ENCODE peak calls at places on chromosomes 4 and X, in five cellular contexts. T, V, L, U and E are unnamed samples.

GRCh38 chr4:153585021-153585420 is 99.1 kb upstream of the TLR2 start:
- DNase-seq in U (no peak), V (no peak), L (no peak), T (no peak), E (no peak)

GRCh38 chr4:89754531-89754930 is 82.4 kb downstream of the SNCA start:
- DNase-seq in L (no peak), V (no peak), T (no peak), U (no peak), E (no peak)

GRCh38 chr4:88225216-88226107 is 58.9 kb downstream of the PPM1K start:
- DNase-seq in L (no peak), U (no peak), T (peak; percentile 53), V (no peak), E (no peak)

GRCh38 chr4:80841587-80842281 is 188.8 kb upstream of the BMP3 start:
- DNase-seq in L (no peak), V (no peak), U (no peak), T (no peak), E (no peak)

GRCh38 chrX:6169407-6169806 is 59.3 kb downstream of the NLGN4X start:
- DNase-seq in V (no peak), U (no peak), T (no peak), L (no peak), E (no peak)

GRCh38 chrX:109281478-109282275 is 200.2 kb downstream of the GUCY2F start:
- DNase-seq in L (peak; percentile 60), U (no peak), T (peak; percentile 46), V (no peak), E (no peak)

GRCh38 chr4:76301068-76301774 is 5.3 kb upstream of the STBD1 start:
- DNase-seq in L (no peak), T (peak; percentile 88), V (peak; percentile 94), U (no peak), E (peak; percentile 78)

GRCh38 chr4:88623097-88623496 is 30.8 kb downstream of the HERC3 start:
- DNase-seq in V (no peak), U (no peak), L (no peak), T (peak; percentile 72), E (no peak)

GRCh38 chr4:98662619-98663225 is 4.3 kb upstream of the TSPAN5 start:
- DNase-seq in V (no peak), L (peak; percentile 88), U (no peak), T (no peak), E (no peak)

GRCh38 chr4:106738121-106738520 is 298.0 kb downstream of the DKK2 start:
- DNase-seq in U (no peak), L (no peak), V (no peak), T (no peak), E (no peak)

GRCh38 chrX:78673256-78673655 is 14.1 kb upstream of the RTL3 start:
- DNase-seq in V (no peak), U (peak; percentile 20), L (no peak), T (peak; percentile 31), E (no peak)

GRCh38 chr4:184343400-184344177 is 125.9 kb upstream of the ENPP6 start:
- DNase-seq in V (no peak), T (peak; percentile 81), U (peak; percentile 57), L (peak; percentile 92), E (no peak)

GRCh38 chr4:161813889-161814288 is 349.9 kb downstream of the FSTL5 start:
- DNase-seq in L (no peak), U (no peak), V (no peak), T (no peak), E (no peak)

GRCh38 chr4:187090401-187090800 is 366.7 kb upstream of the FAT1 start:
- DNase-seq in V (no peak), L (no peak), U (no peak), T (peak; percentile 3), E (no peak)

GRCh38 chrX:47900833-47901232 is 64.1 kb downstream of the ZNF81 start:
- DNase-seq in V (no peak), L (no peak), U (no peak), T (no peak), E (peak; percentile 5)

GRCh38 chr4:89056292-89056952 is 563 bp downstream of the FAM13A start:
- DNase-seq in T (no peak), L (no peak), V (no peak), U (no peak), E (no peak)

GRCh38 chrX:133335027-133335426 is 80.3 kb downstream of the GPC4 start:
- DNase-seq in L (no peak), U (no peak), V (no peak), T (peak; percentile 54), E (no peak)

GRCh38 chrX:40684092-40684491 is 36.7 kb upstream of the CXorf38 start:
- DNase-seq in L (no peak), U (no peak), V (no peak), T (no peak), E (no peak)

GRCh38 chr4:16496501-16496900 is 270.2 kb upstream of the TAPT1 start:
- DNase-seq in T (peak; percentile 49), U (no peak), L (no peak), V (no peak), E (no peak)

GRCh38 chrX:10011991-10012390 is 44.8 kb downstream of the CLDN34 start:
- DNase-seq in L (peak; percentile 67), V (no peak), T (no peak), U (no peak), E (no peak)

GRCh38 chrX:43664258-43664657 is 8.2 kb downstream of the MAOA start:
- DNase-seq in V (no peak), T (no peak), U (no peak), L (no peak), E (no peak)

GRCh38 chrX:44765556-44765955 is 78.3 kb upstream of the DUSP21 start:
- DNase-seq in T (peak; percentile 63), V (no peak), U (no peak), L (no peak), E (no peak)

GRCh38 chr4:78596111-78596742 is 44.7 kb downstream of the ANXA3 start:
- DNase-seq in L (no peak), V (no peak), U (no peak), T (no peak), E (no peak)

GRCh38 chr4:78588894-78589545 is 37.5 kb downstream of the ANXA3 start:
- DNase-seq in U (no peak), T (no peak), L (no peak), V (no peak), E (no peak)

GRCh38 chr4:78591404-78591803 is 39.8 kb downstream of the ANXA3 start:
- DNase-seq in L (no peak), V (no peak), T (peak; percentile 33), U (no peak), E (no peak)

DNA sequence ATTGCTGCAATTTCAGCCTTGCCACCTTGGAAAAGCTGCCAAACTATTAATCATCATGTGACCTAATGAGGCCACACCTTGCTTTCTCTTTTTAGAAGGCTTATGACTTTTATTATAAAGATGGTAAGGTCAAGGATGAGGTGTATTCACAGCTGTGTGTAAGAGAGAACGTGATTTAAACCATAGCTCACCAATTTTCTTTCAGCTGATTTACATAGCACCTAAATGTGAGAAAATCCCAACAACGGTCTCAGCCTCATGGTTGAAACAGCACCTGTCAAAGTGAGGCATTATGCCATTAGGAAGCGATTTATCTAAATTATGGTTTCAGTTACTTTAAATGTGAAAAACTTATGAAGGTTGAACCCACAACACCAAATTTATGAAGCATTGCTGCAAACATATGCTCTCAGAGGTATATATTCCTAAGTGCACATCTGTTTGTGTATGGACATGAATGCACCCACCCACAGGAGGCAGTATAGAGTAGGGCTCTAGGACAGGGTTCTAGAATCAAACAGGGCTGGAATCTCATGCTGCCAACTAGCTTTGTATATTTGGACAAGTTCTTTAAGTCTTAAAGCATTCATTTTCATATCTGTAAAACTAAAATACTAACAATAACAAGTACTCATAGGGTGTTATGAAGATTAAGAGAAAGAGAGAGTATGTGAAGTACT is 40.7 kb downstream of the ANXA3 start:
- DNase-seq in T (no peak), V (no peak), U (no peak), L (peak; percentile 71), E (no peak)
- TF ChIP-seq CTCF in T (peak; percentile 39), V (peak; percentile 71), U (no peak), L (peak; percentile 82), E (peak; percentile 18)

DNA sequence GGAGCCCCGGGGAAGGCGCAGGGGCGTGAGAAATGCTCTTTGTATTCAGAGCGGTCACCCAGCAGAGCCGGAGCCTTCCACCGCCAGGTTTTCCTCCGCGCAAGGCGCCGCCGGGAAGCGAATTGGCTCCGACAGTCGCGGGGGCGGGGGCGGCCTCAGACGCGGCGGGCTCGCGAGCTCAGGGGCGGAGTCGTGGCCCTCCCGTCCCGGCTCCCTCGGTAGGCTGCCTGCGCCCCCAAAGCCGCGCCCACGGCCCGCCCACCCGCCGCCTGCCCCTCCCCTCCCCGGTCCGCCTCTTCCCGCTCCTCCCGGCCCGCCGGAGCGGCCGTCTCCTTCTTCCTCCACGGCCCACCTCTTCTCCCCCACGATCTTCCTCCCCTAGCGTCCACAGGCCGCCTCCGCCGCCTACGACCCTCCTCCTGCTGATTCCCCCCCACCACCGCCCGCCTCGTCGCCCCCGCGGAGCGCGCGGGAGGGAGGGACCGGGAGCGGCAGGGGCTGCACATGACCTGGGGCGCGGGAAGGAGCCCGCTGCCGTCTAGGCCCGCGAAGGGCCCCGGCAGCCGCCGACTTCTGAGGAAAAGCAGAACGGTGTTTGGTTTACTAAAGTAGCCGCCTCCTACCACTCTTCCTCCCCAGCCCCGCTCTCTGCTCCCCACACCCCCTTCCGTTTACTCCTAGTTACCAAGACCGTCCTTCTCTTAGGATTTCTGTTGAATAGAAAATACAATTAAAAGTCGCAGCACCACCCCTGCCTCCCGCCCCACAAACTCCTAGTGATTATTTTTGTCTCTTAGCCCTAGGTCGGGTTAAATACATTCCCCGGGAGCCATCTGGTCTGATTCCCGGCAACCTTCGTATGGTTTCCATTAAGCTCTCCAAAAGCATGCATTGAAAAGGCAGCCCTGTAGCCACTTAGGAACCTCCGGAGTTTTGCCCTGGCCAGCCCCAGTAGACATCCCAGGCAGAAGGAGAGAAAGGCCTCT is 53.2 kb downstream of the C4orf51 start:
- DNase-seq in L (peak; percentile 97), V (peak; percentile 40), T (peak; percentile 97), U (peak; percentile 97), E (peak; percentile 95)
- TF ChIP-seq CTCF in L (peak; percentile 25), V (no peak), T (no peak), U (peak; percentile 20), E (no peak)

DNA sequence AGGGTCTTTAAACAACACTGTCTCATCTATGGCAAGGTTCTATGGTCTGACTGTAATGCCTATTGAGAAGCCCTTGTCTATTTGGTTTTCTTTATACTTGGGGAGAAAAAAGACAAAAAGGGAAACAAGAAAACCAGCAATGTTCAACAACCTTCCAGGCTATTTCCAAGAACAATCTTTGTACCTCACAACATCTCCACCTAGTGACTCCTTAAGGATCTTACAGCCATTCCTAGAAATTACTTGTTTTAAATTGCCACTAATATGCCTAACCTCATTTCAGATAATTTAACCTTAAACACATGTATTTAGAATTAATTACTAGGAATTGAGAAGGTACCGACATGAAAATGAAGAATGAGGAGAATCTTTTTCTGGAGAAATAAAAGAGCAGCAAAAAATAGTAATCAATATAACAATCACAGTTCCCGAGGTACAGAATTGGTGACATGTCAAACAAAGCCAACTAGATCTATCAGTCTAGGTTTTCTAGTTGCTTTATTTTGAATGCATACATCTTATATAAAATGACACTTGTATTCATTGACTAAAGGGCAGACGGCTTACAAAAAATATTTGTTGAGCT is 1.6 kb upstream of the RBM46 start:
- DNase-seq in V (no peak), U (no peak), T (peak; percentile 70), L (no peak), E (peak; percentile 15)
- TF ChIP-seq CTCF in V (peak; percentile 34), U (peak; percentile 7), T (peak; percentile 63), L (peak; percentile 81), E (peak; percentile 18)

DNA sequence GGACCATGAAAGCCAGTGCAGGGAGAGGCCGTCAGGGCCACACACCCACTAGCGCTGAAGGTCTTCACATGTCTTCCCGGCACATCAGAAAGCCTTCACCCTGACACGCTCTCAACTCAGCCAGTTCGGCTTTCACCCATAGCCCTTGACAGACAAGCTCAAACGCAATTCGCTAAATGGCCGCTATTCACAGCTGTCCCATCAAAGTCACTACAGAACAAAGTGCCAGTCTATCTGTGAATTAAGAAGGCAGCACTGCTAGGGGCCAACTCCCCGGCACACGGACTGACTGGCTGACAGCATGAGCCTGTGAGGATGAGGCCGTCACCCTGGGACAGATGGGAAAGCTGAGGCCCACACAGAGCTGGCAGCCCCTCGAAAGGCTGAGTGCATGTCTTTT is 45.7 kb downstream of the ACOX3 start:
- DNase-seq in T (no peak), L (no peak), U (no peak), V (no peak), E (no peak)
- TF ChIP-seq CTCF in T (no peak), L (no peak), U (no peak), V (no peak), E (no peak)